ENCODE peak calls at places on chromosome 20, in four cellular contexts. One of them, this sample, is unnamed.

GRCh38 chr20:37319120-37319717 is 26.7 kb upstream of the SRC start:
- DNase-seq in esophagus muscularis mucosa: no peak
- DNase-seq in AG09319: no peak
- DNase-seq in WTC11: no peak
- DNase-seq in this sample: no peak

GRCh38 chr20:53606364-53606985 is 12.8 kb upstream of the ZNF217 start:
- DNase-seq in WTC11: no peak
- DNase-seq in AG09319: no peak
- DNase-seq in esophagus muscularis mucosa: no peak
- DNase-seq in this sample: peak; percentile 67

GRCh38 chr20:3670511-3670910 is 7.3 kb upstream of the GFRA4 start:
- DNase-seq in esophagus muscularis mucosa: no peak
- DNase-seq in AG09319: no peak
- DNase-seq in WTC11: peak; percentile 38
- DNase-seq in this sample: no peak

GRCh38 chr20:41889871-41890224 is 271.7 kb upstream of the CHD6 start:
- DNase-seq in AG09319: no peak
- DNase-seq in esophagus muscularis mucosa: peak; percentile 87
- DNase-seq in WTC11: no peak
- DNase-seq in this sample: peak; percentile 51

GRCh38 chr20:40966516-40967185 is 62.0 kb upstream of the TOP1 start:
- DNase-seq in esophagus muscularis mucosa: peak; percentile 70
- DNase-seq in AG09319: no peak
- DNase-seq in WTC11: no peak
- DNase-seq in this sample: peak; percentile 67

GRCh38 chr20:18739785-18740184 is 73.8 kb upstream of the SCP2D1 start:
- DNase-seq in AG09319: peak; percentile 19
- DNase-seq in esophagus muscularis mucosa: no peak
- DNase-seq in WTC11: no peak
- DNase-seq in this sample: no peak

GRCh38 chr20:48795732-48796131 is 32.1 kb downstream of the PREX1 start:
- DNase-seq in esophagus muscularis mucosa: no peak
- DNase-seq in WTC11: no peak
- DNase-seq in AG09319: no peak
- DNase-seq in this sample: no peak

GRCh38 chr20:2680046-2680445 is 12.5 kb upstream of the EBF4 start:
- DNase-seq in WTC11: no peak
- DNase-seq in esophagus muscularis mucosa: no peak
- DNase-seq in AG09319: no peak
- DNase-seq in this sample: no peak

GRCh38 chr20:63284544-63284949 is 8.4 kb upstream of the COL20A1 start:
- DNase-seq in AG09319: no peak
- DNase-seq in esophagus muscularis mucosa: no peak
- DNase-seq in WTC11: no peak
- DNase-seq in this sample: no peak

GRCh38 chr20:444117-444516 is 18.2 kb downstream of the TBC1D20 start:
- DNase-seq in AG09319: no peak
- DNase-seq in WTC11: no peak
- DNase-seq in esophagus muscularis mucosa: no peak
- DNase-seq in this sample: no peak

GRCh38 chr20:13337090-13337784 is 116.2 kb downstream of the ISM1 start:
- DNase-seq in WTC11: no peak
- DNase-seq in AG09319: no peak
- DNase-seq in esophagus muscularis mucosa: no peak
- DNase-seq in this sample: no peak

GRCh38 chr20:43541214-43541613 is 17.6 kb upstream of the SGK2 start:
- DNase-seq in AG09319: no peak
- DNase-seq in esophagus muscularis mucosa: no peak
- DNase-seq in WTC11: no peak
- DNase-seq in this sample: no peak

GRCh38 chr20:18985551-18985950 is 172.0 kb downstream of the SCP2D1 start:
- DNase-seq in WTC11: no peak
- DNase-seq in AG09319: no peak
- DNase-seq in esophagus muscularis mucosa: no peak
- DNase-seq in this sample: peak; percentile 72

GRCh38 chr20:17501701-17502100 is 29.5 kb downstream of the BFSP1 start:
- DNase-seq in WTC11: no peak
- DNase-seq in AG09319: no peak
- DNase-seq in esophagus muscularis mucosa: no peak
- DNase-seq in this sample: peak; percentile 48

GRCh38 chr20:16236589-16237241 is 336.5 kb downstream of the KIF16B start:
- DNase-seq in WTC11: no peak
- DNase-seq in esophagus muscularis mucosa: no peak
- DNase-seq in AG09319: no peak
- DNase-seq in this sample: peak; percentile 38

GRCh38 chr20:57570898-57571297 is 10.0 kb downstream of the PCK1 start:
- DNase-seq in AG09319: no peak
- DNase-seq in WTC11: no peak
- DNase-seq in esophagus muscularis mucosa: no peak
- DNase-seq in this sample: no peak

GRCh38 chr20:57573176-57573575 is 12.3 kb downstream of the PCK1 start:
- DNase-seq in AG09319: no peak
- DNase-seq in WTC11: peak; percentile 22
- DNase-seq in esophagus muscularis mucosa: no peak
- DNase-seq in this sample: no peak

GRCh38 chr20:57576002-57576401 is 15.1 kb downstream of the PCK1 start:
- DNase-seq in AG09319: no peak
- DNase-seq in WTC11: no peak
- DNase-seq in esophagus muscularis mucosa: no peak
- DNase-seq in this sample: no peak

GRCh38 chr20:57574954-57575353 is 14.0 kb downstream of the PCK1 start:
- DNase-seq in esophagus muscularis mucosa: no peak
- DNase-seq in AG09319: no peak
- DNase-seq in WTC11: no peak
- DNase-seq in this sample: no peak

GRCh38 chr20:57573893-57574292 is 13.0 kb downstream of the PCK1 start:
- DNase-seq in AG09319: no peak
- DNase-seq in WTC11: peak; percentile 51
- DNase-seq in esophagus muscularis mucosa: no peak
- DNase-seq in this sample: no peak
- TF ChIP-seq CTCF in AG09319: peak; percentile 2
- TF ChIP-seq CTCF in WTC11: peak; percentile 49
- TF ChIP-seq CTCF in esophagus muscularis mucosa: no peak
- TF ChIP-seq CTCF in this sample: peak; percentile 12

GRCh38 chr20:58571341-58571941 is 56.2 kb upstream of the APCDD1L start:
- DNase-seq in AG09319: no peak
- DNase-seq in esophagus muscularis mucosa: no peak
- DNase-seq in WTC11: no peak
- DNase-seq in this sample: no peak
- TF ChIP-seq CTCF in AG09319: no peak
- TF ChIP-seq CTCF in esophagus muscularis mucosa: no peak
- TF ChIP-seq CTCF in WTC11: no peak
- TF ChIP-seq CTCF in this sample: no peak

GRCh38 chr20:5070081-5070480 is 49.7 kb downstream of the PCNA start:
- DNase-seq in WTC11: no peak
- DNase-seq in AG09319: no peak
- DNase-seq in esophagus muscularis mucosa: no peak
- DNase-seq in this sample: no peak

GRCh38 chr20:5061209-5061608 is 58.5 kb downstream of the PCNA start:
- DNase-seq in WTC11: no peak
- DNase-seq in AG09319: no peak
- DNase-seq in esophagus muscularis mucosa: no peak
- DNase-seq in this sample: no peak

GRCh38 chr20:5069141-5069806 is 50.5 kb downstream of the PCNA start:
- DNase-seq in WTC11: no peak
- DNase-seq in AG09319: no peak
- DNase-seq in esophagus muscularis mucosa: no peak
- DNase-seq in this sample: no peak

GRCh38 chr20:5067877-5068276 is 51.9 kb downstream of the PCNA start:
- DNase-seq in WTC11: no peak
- DNase-seq in esophagus muscularis mucosa: no peak
- DNase-seq in AG09319: no peak
- DNase-seq in this sample: no peak

DNA sequence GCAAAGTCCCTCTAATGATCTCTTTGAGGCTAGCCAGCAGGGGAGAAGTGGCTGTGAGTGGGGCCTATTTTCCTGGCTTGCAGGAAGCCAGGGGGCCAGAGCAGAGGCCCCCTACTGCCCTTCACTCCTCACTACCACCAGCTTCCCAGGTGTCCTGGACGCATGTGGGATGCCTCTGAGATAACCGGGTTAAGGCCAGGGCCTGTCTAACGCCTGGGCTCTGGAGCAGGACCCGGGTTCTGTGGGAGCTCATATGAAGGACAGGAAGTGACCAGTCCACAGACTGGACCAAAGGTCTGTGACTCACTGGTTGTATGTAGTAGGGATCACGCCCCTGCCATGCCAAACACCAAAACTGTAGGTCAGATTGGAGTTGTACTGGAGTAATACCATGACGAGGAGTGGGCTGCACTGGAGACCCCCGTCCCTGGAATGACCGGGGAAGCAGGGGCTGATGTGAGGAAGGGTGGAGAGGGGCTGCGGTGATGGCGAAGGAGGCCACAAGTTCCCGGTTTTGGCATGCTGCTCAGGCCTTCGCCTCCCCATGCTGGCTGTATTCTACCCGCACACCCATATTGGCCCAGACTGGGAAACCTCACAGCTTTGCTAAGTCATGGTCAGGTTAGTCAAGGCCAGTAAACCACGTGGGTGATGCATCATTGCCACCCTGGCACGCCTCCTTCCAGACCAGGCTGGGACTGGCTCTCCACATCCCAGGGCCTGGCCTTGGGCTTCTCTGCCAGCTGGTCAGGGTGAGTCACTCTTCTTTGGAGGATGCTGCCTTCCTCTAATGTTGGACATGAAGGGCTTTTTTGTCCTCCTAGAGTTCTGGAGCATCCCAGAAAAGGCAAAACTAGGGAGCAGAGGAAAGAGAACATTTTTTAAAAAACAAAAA is 54.0 kb downstream of the PCNA start:
- DNase-seq in esophagus muscularis mucosa: no peak
- DNase-seq in AG09319: peak; percentile 92
- DNase-seq in WTC11: no peak
- DNase-seq in this sample: no peak
- TF ChIP-seq CTCF in esophagus muscularis mucosa: no peak
- TF ChIP-seq CTCF in AG09319: no peak
- TF ChIP-seq CTCF in WTC11: no peak
- TF ChIP-seq CTCF in this sample: no peak

GRCh38 chr20:44886828-44887227 is 1.3 kb downstream of the YWHAB start:
- DNase-seq in WTC11: no peak
- DNase-seq in AG09319: no peak
- DNase-seq in esophagus muscularis mucosa: no peak
- DNase-seq in this sample: no peak

GRCh38 chr20:44887466-44887865 is 2.0 kb downstream of the YWHAB start:
- DNase-seq in AG09319: no peak
- DNase-seq in esophagus muscularis mucosa: no peak
- DNase-seq in WTC11: no peak
- DNase-seq in this sample: no peak

GRCh38 chr20:44884907-44885391 is 556 bp upstream of the YWHAB start:
- DNase-seq in WTC11: no peak
- DNase-seq in esophagus muscularis mucosa: no peak
- DNase-seq in AG09319: no peak
- DNase-seq in this sample: no peak

GRCh38 chr20:44886276-44886671 is 769 bp downstream of the YWHAB start:
- DNase-seq in WTC11: no peak
- DNase-seq in esophagus muscularis mucosa: no peak
- DNase-seq in AG09319: no peak
- DNase-seq in this sample: no peak

DNA sequence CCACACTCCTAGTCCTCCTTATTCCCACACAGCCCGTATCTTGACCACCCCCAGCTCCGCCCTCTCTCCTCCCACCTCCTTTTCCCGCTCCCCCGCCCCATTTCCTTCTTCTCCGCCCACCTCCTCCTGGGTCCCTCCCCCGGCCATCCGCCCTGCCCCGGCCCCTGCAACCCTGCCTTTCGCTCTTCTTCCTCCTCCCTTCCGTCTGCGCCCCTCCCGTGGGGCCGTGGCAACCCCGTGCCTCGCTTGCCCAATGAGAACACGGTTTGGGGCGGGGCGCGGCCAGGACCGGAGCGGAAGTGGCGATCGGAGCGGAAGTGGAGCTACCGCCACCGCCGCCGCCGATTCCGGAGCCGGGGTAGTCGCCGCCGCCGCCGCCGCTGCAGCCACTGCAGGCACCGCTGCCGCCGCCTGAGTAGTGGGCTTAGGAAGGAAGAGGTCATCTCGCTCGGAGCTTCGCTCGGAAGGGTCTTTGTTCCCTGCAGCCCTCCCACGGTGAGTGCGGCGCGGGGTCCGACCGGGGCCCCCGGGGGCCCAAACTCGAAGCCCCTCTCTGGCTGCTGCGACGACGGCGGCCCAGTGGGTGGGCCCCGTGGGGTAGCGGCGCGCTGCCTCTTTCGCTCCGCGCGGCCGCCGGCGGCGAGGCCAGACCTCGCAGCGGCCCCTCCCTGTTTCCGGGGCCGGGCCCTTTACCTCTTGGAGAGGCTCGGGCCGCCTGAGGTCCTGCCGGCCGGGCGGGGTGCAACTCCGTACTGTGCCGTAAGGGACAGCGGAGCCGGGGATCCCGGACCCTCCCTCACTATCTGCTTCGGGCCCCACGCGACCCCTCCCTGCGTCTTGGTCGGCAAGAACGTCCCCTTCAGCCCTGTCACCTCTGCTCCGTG is at the start of gene YWHAB:
- DNase-seq in esophagus muscularis mucosa: peak; percentile 100
- DNase-seq in AG09319: peak; percentile 92
- DNase-seq in WTC11: peak; percentile 99
- DNase-seq in this sample: peak; percentile 99
- TF ChIP-seq CTCF in esophagus muscularis mucosa: peak; percentile 45
- TF ChIP-seq CTCF in AG09319: no peak
- TF ChIP-seq CTCF in WTC11: no peak
- TF ChIP-seq CTCF in this sample: no peak

This sample was measured in osteocyte.